ENCODE peak calls at places on chromosomes 12 and 14, in six cellular contexts. I is IMR-90, O is mesenchymal stem cell, K is neuronal stem cell, T is H1, B is trophoblast cell. S is an unnamed sample. For H3K36me3, the result is how much of the 10 kb centered on the place peaks cover.

GRCh38 chr14:61178226-61179060 is 102.7 kb downstream of the TMEM30B start:
- DNase-seq in B (peak), I (peak), T (no peak), O (peak), K (no peak), S (peak)

GRCh38 chr14:61547186-61548121 is 147.9 kb upstream of the HIF1A start:
- DNase-seq in O (peak), B (peak), K (no peak), T (no peak), I (peak), S (peak)

GRCh38 chr14:33065634-33066033 is 127.0 kb downstream of the NPAS3 start:
- DNase-seq in I (no peak), K (no peak), O (no peak), T (no peak), B (no peak), S (no peak)

GRCh38 chr12:42730286-42730685 is 140.7 kb upstream of the PRICKLE1 start:
- DNase-seq in T (no peak), B (peak), K (no peak), O (peak), I (peak), S (no peak)

GRCh38 chr12:82688619-82689018 is 1.9 kb downstream of the TMTC2 start:
- DNase-seq in I (no peak), O (no peak), T (no peak), K (no peak), B (no peak), S (no peak)

GRCh38 chr12:93199831-93200236 is 177.9 kb upstream of the NUDT4 start:
- DNase-seq in B (peak), O (peak), T (no peak), I (peak), K (no peak), S (peak)

GRCh38 chr12:131138638-131139362 is 185.1 kb downstream of the ADGRD1 start:
- DNase-seq in I (no peak), O (no peak), K (no peak), B (no peak), T (no peak), S (no peak)

GRCh38 chr14:103546651-103547454 is 15.6 kb downstream of the BAG5 start:
- DNase-seq in T (no peak), B (peak), I (no peak), O (peak), K (no peak), S (peak)

GRCh38 chr12:52442600-52443061 is 8.5 kb upstream of the KRT75 start:
- DNase-seq in K (no peak), O (peak), T (peak), I (peak), B (peak), S (peak)

GRCh38 chr14:95727084-95727700 is 13.3 kb upstream of the TCL1A start:
- DNase-seq in T (no peak), I (no peak), K (no peak), O (no peak), B (no peak), S (no peak)

GRCh38 chr14:72801381-72801812 is 92.5 kb downstream of the DPF3 start:
- DNase-seq in B (peak), O (peak), I (peak), K (no peak), T (no peak), S (no peak)

GRCh38 chr14:60565211-60565610 is 56.3 kb downstream of the SIX6 start:
- DNase-seq in O (no peak), T (no peak), I (peak), K (no peak), B (no peak), S (no peak)

GRCh38 chr12:130632582-130633174 is 83.4 kb downstream of the RIMBP2 start:
- DNase-seq in I (no peak), B (no peak), K (no peak), T (no peak), O (no peak), S (no peak)

GRCh38 chr12:92442782-92443181 is 260.0 kb upstream of the PLEKHG7 start:
- DNase-seq in B (no peak), K (no peak), I (no peak), T (no peak), O (no peak), S (no peak)

GRCh38 chr14:42110167-42110566 is 503.5 kb downstream of the LRFN5 start:
- DNase-seq in K (no peak), T (no peak), I (peak), O (peak), B (peak), S (peak)

GRCh38 chr12:115553622-115554021 is 723.9 kb downstream of the MED13L start:
- DNase-seq in I (no peak), B (no peak), K (no peak), T (no peak), O (no peak), S (no peak)

GRCh38 chr14:51743588-51744000 is 91.9 kb downstream of the FRMD6 start:
- DNase-seq in K (no peak), T (no peak), O (no peak), B (no peak), I (no peak), S (no peak)

GRCh38 chr12:6925543-6926279 is 2.0 kb upstream of the ATN1 start:
- DNase-seq in B (peak), T (no peak), O (peak), I (peak), K (peak), S (peak)
- H3K36me3 ChIP-seq in B (under half), T (under half), O (under half), I (under half), K (under half), S (under half)

DNA sequence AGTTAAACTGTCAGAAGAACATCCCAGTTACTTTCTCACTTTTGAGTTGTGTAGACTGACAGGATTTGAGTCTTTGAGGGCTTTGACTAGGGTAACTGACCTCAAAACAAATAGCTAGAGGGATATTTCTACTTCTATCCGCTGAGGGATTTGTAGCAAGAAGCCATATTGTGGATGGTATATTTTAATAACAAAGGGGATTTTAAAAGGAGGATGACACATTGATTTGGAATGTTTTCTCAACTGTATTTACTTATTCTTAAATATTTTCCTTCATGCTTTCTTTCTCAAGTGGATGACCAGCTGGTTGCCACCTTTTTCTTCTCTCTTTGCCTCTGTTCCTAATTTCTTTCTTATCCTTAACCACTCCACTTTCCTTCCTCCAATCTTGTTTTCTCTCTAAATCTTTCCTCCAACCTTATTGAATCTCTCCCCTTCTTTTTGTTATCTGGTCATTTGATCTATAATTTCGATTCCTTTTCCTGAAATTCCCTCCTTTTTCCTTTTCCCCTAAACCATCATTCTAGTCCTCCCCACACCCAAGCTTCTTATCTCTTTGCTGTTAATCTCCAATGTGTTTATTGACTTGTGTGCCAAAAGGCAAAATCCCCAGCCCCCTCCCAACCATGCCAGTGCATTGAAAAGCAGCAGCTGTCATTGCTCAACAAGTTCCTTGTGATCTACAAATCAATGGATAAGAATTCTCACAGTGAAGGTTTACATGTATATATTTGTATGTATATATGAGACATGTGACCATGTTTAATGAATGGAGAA is 411.6 kb downstream of the RAD51B start:
- DNase-seq in O (no peak), I (peak), B (no peak), K (no peak), T (no peak), S (peak)
- H2BK5ac ChIP-seq in O (peak), I (peak), B (no peak), K (no peak), T (peak), S (no peak)

GRCh38 chr12:6943387-6943718 is 263 bp upstream of the RNU7-1 start:
- DNase-seq in B (peak), I (peak), T (no peak), O (peak), K (peak), S (peak)
- H2BK120ac ChIP-seq in B (no peak), I (peak), T (no peak), O (no peak), K (no peak), S (no peak)

GRCh38 chr12:111503116-111503515 is 96.0 kb downstream of the ATXN2 start:
- DNase-seq in B (no peak), I (peak), K (no peak), T (no peak), O (peak), S (no peak)

GRCh38 chr12:111505601-111506036 is 93.5 kb downstream of the ATXN2 start:
- DNase-seq in B (no peak), I (no peak), T (no peak), K (no peak), O (peak), S (peak)

DNA sequence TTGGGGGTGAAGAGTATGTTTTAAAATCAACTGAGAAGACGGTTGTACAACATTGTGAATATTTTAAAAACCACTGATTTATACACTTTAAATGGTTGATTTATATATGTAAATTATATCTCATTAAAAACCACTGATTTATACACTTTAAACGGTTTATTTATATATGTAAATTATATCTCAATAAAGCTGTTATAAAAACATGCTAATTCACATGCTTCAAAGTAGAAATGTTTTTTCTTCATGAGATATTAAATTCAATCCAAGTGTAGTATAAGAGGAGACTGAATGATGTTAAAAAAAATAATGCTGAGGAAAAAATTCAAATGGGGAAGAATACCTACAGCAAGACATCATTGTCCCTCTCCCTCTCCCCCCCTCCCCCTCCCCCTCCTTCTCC is 92.9 kb downstream of the ATXN2 start:
- DNase-seq in I (no peak), K (no peak), B (no peak), T (no peak), O (no peak), S (no peak)
- H3K36me3 ChIP-seq in I (under half), K (half or more), B (under half), T (under half), O (under half), S (under half)

DNA sequence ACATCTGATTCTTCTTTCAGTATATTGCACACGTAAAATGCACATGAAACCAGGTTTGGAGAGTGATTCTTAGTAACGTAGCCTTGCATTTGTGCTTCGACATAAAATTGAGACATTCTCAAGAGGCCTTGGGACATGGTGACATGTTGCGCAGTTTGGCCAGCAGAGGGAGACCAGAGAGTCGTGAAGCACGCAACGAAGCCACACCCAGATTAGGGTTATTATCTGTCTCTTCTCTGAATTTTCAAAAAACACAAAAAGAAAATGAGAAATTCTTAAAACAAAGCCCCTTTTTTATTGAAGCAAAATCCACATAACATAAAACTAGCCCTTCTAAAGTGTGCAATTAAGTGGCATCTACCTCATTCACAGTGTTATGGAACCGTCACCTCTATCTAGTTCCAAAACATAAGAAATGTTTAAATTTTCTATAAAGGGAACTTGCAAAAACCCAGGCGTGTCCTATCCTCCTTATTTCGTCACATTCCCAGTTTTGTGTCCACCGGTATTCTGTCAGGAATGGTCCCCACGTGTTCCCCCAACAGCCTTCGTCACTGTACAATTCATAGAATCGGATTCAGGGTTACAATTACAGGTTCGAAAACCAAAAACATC is 108.8 kb upstream of the ATF7IP start:
- DNase-seq in O (peak), K (peak), T (no peak), I (peak), B (peak), S (peak)
- H2BK5ac ChIP-seq in O (no peak), K (no peak), T (peak), I (peak), B (peak), S (peak)

GRCh38 chr12:24379493-24379892 is 430.0 kb upstream of the SOX5 start:
- DNase-seq in I (no peak), K (no peak), T (no peak), O (no peak), B (no peak), S (peak)

GRCh38 chr12:24381790-24382189 is 432.3 kb upstream of the SOX5 start:
- DNase-seq in T (no peak), B (no peak), K (no peak), I (peak), O (no peak), S (no peak)

GRCh38 chr12:24380122-24380521 is 430.7 kb upstream of the SOX5 start:
- DNase-seq in T (no peak), I (peak), B (peak), O (no peak), K (peak), S (peak)

GRCh38 chr12:24379038-24379437 is 429.6 kb upstream of the SOX5 start:
- DNase-seq in O (no peak), K (no peak), B (no peak), I (no peak), T (no peak), S (no peak)

DNA sequence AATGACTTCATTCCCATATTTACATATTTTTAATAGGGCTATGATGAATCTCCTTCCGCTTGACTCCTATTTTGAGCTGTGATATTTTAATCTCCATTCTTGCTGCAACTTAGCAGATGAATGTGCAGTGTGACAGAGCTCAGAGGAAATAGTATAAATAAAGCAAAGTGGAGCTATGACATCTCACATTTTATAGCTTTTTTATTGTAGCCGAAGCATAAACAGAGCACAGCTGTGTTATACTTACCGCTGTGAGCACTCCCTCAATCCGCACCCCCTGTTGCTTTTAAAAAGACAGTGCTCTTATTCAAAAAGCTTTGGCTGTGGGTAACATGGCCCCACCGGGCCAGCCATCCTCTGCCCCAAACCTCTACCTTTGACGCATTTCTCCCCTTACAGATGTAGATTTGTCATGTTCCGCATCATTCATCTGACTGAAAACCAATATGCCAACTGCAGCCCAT is 429.1 kb upstream of the SOX5 start:
- DNase-seq in O (peak), K (no peak), I (peak), B (no peak), T (no peak), S (no peak)
- H2BK120ac ChIP-seq in O (no peak), K (no peak), I (peak), B (no peak), T (peak), S (no peak)

GRCh38 chr12:125518074-125518473 is 452.8 kb downstream of the AACS start:
- DNase-seq in I (no peak), K (no peak), O (no peak), T (no peak), B (no peak), S (peak)

GRCh38 chr12:125515887-125516286 is 450.7 kb downstream of the AACS start:
- DNase-seq in O (no peak), I (no peak), T (no peak), B (no peak), K (no peak), S (no peak)

GRCh38 chr12:125519026-125519651 is 453.9 kb downstream of the AACS start:
- DNase-seq in O (no peak), I (no peak), B (no peak), K (no peak), T (no peak), S (no peak)
- H3K36me3 ChIP-seq in O (under half), I (under half), B (under half), K (under half), T (under half), S (under half)